ENCODE peak calls at places on chromosomes 5 and 9, in six cellular contexts. U, C, F, B, E and P are unnamed samples.

GRCh38 chr5:73039082-73039481 is 81.3 kb upstream of the TMEM171 start:
- DNase-seq in E (peak), C (no peak), U (peak), F (no peak), B (peak), P (peak)

GRCh38 chr5:39534701-39535100 is 109.9 kb upstream of the DAB2 start:
- DNase-seq in B (no peak), F (no peak), U (no peak), E (no peak), C (no peak), P (no peak)

GRCh38 chr9:132776268-132776667 is 101.8 kb downstream of the AK8 start:
- DNase-seq in F (no peak), C (no peak), E (no peak), U (no peak), B (no peak), P (no peak)

GRCh38 chr9:123099042-123099441 is 65.6 kb downstream of the GPR21 start:
- DNase-seq in E (no peak), F (no peak), B (no peak), C (no peak), U (no peak), P (no peak)

GRCh38 chr5:98771389-98772109 is 1.9 kb upstream of the RGMB start:
- DNase-seq in C (peak), E (peak), U (peak), F (peak), B (peak), P (peak)

GRCh38 chr5:36363776-36364175 is 62.1 kb upstream of the RANBP3L start:
- DNase-seq in U (no peak), B (no peak), C (no peak), E (no peak), F (no peak), P (no peak)

GRCh38 chr5:74954919-74955318 is 88.7 kb upstream of the FAM169A start:
- DNase-seq in C (no peak), E (no peak), U (no peak), B (no peak), F (peak), P (peak)

GRCh38 chr9:77807295-77807694 is 159.2 kb upstream of the GNA14 start:
- DNase-seq in C (no peak), F (peak), U (no peak), B (no peak), E (no peak), P (peak)

GRCh38 chr9:130949188-130950038 is 10.4 kb upstream of the FIBCD1 start:
- DNase-seq in B (no peak), E (no peak), C (no peak), U (no peak), F (no peak), P (no peak)

GRCh38 chr5:40904994-40905306 is 4.3 kb upstream of the C7 start:
- DNase-seq in F (no peak), C (no peak), E (no peak), U (no peak), B (no peak), P (no peak)

GRCh38 chr5:122175852-122176251 is 46.5 kb downstream of the ZNF474 start:
- DNase-seq in B (no peak), U (no peak), F (no peak), C (no peak), E (no peak), P (no peak)

GRCh38 chr9:89684912-89685636 is 80.3 kb downstream of the GADD45G start:
- DNase-seq in F (no peak), C (no peak), U (no peak), B (no peak), E (no peak), P (no peak)

GRCh38 chr5:16695779-16696178 is 79.0 kb upstream of the RETREG1 start:
- DNase-seq in C (no peak), E (no peak), B (no peak), U (no peak), F (peak), P (no peak)

GRCh38 chr9:2570615-2571479 is 50.7 kb upstream of the VLDLR start:
- DNase-seq in U (peak), E (peak), C (peak), B (peak), F (peak), P (peak)

GRCh38 chr5:52502591-52502990 is 285.1 kb upstream of the ITGA1 start:
- DNase-seq in U (no peak), E (no peak), C (no peak), B (no peak), F (no peak), P (no peak)

GRCh38 chr9:87290241-87290700 is 207.4 kb upstream of the DAPK1 start:
- DNase-seq in F (peak), U (peak), E (no peak), B (peak), C (no peak), P (no peak)

GRCh38 chr5:72597456-72597948 is 90.3 kb upstream of the ZNF366 start:
- DNase-seq in F (peak), B (no peak), C (no peak), U (no peak), E (no peak), P (peak)

GRCh38 chr5:145826869-145827268 is 8.3 kb downstream of the PRELID2 start:
- DNase-seq in E (no peak), F (no peak), U (no peak), C (no peak), B (no peak), P (no peak)

GRCh38 chr5:178368278-178368677 is 135.7 kb upstream of the PHYKPL start:
- DNase-seq in B (no peak), E (no peak), C (no peak), F (no peak), U (no peak), P (no peak)

GRCh38 chr5:165495829-165496380 is 1990.5 kb downstream of the MAT2B start:
- DNase-seq in C (no peak), F (no peak), B (no peak), U (no peak), E (no peak), P (no peak)

GRCh38 chr5:132979367-132979935 is 16.0 kb upstream of the AFF4 start:
- DNase-seq in F (peak), E (no peak), U (no peak), B (peak), C (no peak), P (peak)

GRCh38 chr5:169097897-169098296 is 203.0 kb downstream of the SLIT3 start:
- DNase-seq in F (no peak), E (no peak), C (no peak), U (no peak), B (no peak), P (no peak)

GRCh38 chr9:108691614-108692013 is 164.2 kb downstream of the ACTL7B start:
- DNase-seq in E (no peak), F (no peak), U (no peak), B (no peak), C (no peak), P (no peak)

GRCh38 chr5:110916373-110917049 is 155.0 kb upstream of the TSLP start:
- DNase-seq in E (no peak), U (no peak), F (peak), C (no peak), B (no peak), P (peak)

GRCh38 chr5:18465833-18466681 is 831.8 kb downstream of the TAF11L14 start:
- DNase-seq in F (peak), B (peak), C (peak), E (peak), U (peak), P (peak)

GRCh38 chr9:135745189-135745588 is 43.2 kb downstream of the KCNT1 start:
- DNase-seq in C (no peak), B (no peak), U (no peak), E (no peak), F (no peak), P (no peak)

GRCh38 chr9:121893787-121894186 is 199.3 kb downstream of the TTLL11 start:
- DNase-seq in U (peak), C (no peak), B (no peak), F (no peak), E (no peak), P (no peak)